ENCODE peak calls at places on chromosomes 4 and X, in six cellular contexts. V, L, N, A, F and Z are unnamed samples.

GRCh38 chr4:54493862-54494261 is 163.9 kb upstream of the KIT start:
- DNase-seq in V (no peak), L (no peak), N (no peak), A (no peak), F (no peak), Z (no peak)

GRCh38 chrX:85996555-85996954 is 50.8 kb downstream of the CHM start:
- DNase-seq in V (no peak), L (no peak), N (no peak), A (no peak), F (no peak), Z (no peak)

GRCh38 chr4:168527560-168527959 is 30.7 kb downstream of the PALLD start:
- DNase-seq in V (no peak), L (no peak), N (no peak), A (no peak), F (no peak), Z (no peak)

GRCh38 chr4:121819216-121819980 is 4.3 kb downstream of the CCNA2 start:
- DNase-seq in V (no peak), L (no peak), N (peak; percentile 15), A (peak; percentile 10), F (no peak), Z (no peak)

GRCh38 chrX:72128881-72129280 is 2.8 kb downstream of the RTL5 start:
- DNase-seq in V (peak; percentile 82), L (no peak), N (peak; percentile 23), A (peak; percentile 16), F (peak; percentile 18), Z (no peak)

GRCh38 chr4:7007944-7008343 is 35.2 kb upstream of the TADA2B start:
- DNase-seq in V (no peak), L (no peak), N (no peak), A (no peak), F (peak; percentile 16), Z (no peak)

GRCh38 chr4:48906283-48907173 is at the start of gene OCIAD2:
- DNase-seq in V (peak; percentile 91), L (peak; percentile 83), N (peak; percentile 43), A (peak; percentile 21), F (no peak), Z (peak; percentile 68)

GRCh38 chrX:65522739-65523372 is 11.7 kb downstream of the LAS1L start:
- DNase-seq in V (no peak), L (no peak), N (peak; percentile 66), A (peak; percentile 77), F (peak; percentile 64), Z (no peak)

GRCh38 chr4:173591760-173592159 is 61.7 kb upstream of the HAND2 start:
- DNase-seq in V (no peak), L (no peak), N (no peak), A (no peak), F (no peak), Z (no peak)

GRCh38 chr4:139819082-139819481 is 153.5 kb downstream of the MGST2 start:
- DNase-seq in V (no peak), L (no peak), N (no peak), A (no peak), F (no peak), Z (no peak)

GRCh38 chrX:147958316-147958715 is 22.8 kb upstream of the FMR1NB start:
- DNase-seq in V (no peak), L (no peak), N (peak; percentile 33), A (peak; percentile 1), F (peak; percentile 68), Z (no peak)

GRCh38 chr4:37555324-37555723 is 130.9 kb downstream of the RELL1 start:
- DNase-seq in V (no peak), L (no peak), N (peak; percentile 51), A (no peak), F (no peak), Z (no peak)

GRCh38 chr4:6095023-6095817 is 77.0 kb upstream of the C4orf50 start:
- DNase-seq in V (peak; percentile 46), L (no peak), N (no peak), A (no peak), F (peak; percentile 27), Z (no peak)

GRCh38 chrX:46791927-46792825 is 33.3 kb upstream of the SLC9A7 start:
- DNase-seq in V (peak; percentile 78), L (peak; percentile 40), N (peak; percentile 94), A (peak; percentile 91), F (peak; percentile 94), Z (no peak)

GRCh38 chr4:94877973-94878372 is 120.2 kb downstream of the BMPR1B start:
- DNase-seq in V (no peak), L (no peak), N (peak; percentile 63), A (peak; percentile 49), F (peak; percentile 58), Z (no peak)

GRCh38 chrX:105752334-105752733 is 70.0 kb upstream of the NRK start:
- DNase-seq in V (no peak), L (no peak), N (no peak), A (no peak), F (no peak), Z (no peak)

GRCh38 chrX:70481871-70482270 is 37.2 kb downstream of the DLG3 start:
- DNase-seq in V (no peak), L (no peak), N (no peak), A (no peak), F (no peak), Z (no peak)

GRCh38 chr4:61556277-61556676 is 356.2 kb downstream of the ADGRL3 start:
- DNase-seq in V (no peak), L (no peak), N (no peak), A (peak; percentile 20), F (no peak), Z (no peak)

GRCh38 chr4:61555789-61556188 is 355.7 kb downstream of the ADGRL3 start:
- DNase-seq in V (no peak), L (no peak), N (peak; percentile 45), A (peak; percentile 88), F (no peak), Z (no peak)

GRCh38 chr4:61561028-61561427 is 360.9 kb downstream of the ADGRL3 start:
- DNase-seq in V (no peak), L (no peak), N (no peak), A (no peak), F (no peak), Z (no peak)
- TF ChIP-seq CTCF in V (no peak), L (no peak), N (no peak), A (no peak), F (no peak), Z (no peak)

DNA sequence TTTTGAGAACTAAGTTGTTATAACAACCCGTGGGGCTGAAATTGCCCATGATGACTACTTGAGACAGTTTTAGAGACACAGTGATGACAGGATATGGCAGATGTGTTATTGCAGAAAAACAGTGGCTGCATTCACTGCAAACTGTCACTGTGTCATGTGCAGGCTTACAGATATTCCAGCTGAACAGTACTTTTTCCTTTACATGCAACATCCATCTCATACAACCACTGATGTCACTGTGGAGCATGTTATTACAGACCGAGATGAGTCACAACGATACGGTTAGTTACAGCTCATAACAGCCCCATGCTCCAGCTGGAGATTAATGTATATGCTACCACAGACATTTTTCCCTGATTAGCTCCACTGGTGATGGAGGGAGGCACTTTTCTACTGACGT is 207.4 kb downstream of the TMA16 start:
- DNase-seq in V (no peak), L (no peak), N (peak; percentile 43), A (no peak), F (peak; percentile 61), Z (no peak)
- TF ChIP-seq CTCF in V (no peak), L (no peak), N (no peak), A (no peak), F (no peak), Z (no peak)

GRCh38 chr4:81688085-81688484 is 216.4 kb upstream of the RASGEF1B start:
- DNase-seq in V (no peak), L (no peak), N (peak; percentile 24), A (peak; percentile 22), F (peak; percentile 11), Z (no peak)
- TF ChIP-seq CTCF in V (no peak), L (no peak), N (no peak), A (peak; percentile 15), F (peak; percentile 15), Z (no peak)

GRCh38 chrX:136260801-136261200 is 9.6 kb upstream of the MAP7D3 start:
- DNase-seq in V (no peak), L (no peak), N (peak; percentile 83), A (peak; percentile 66), F (peak; percentile 84), Z (no peak)

GRCh38 chrX:136258951-136259350 is 7.8 kb upstream of the MAP7D3 start:
- DNase-seq in V (no peak), L (no peak), N (no peak), A (no peak), F (no peak), Z (no peak)

GRCh38 chrX:136262241-136262640 is 11.0 kb upstream of the MAP7D3 start:
- DNase-seq in V (no peak), L (no peak), N (no peak), A (no peak), F (no peak), Z (no peak)

GRCh38 chrX:136261316-136261715 is 10.1 kb upstream of the MAP7D3 start:
- DNase-seq in V (no peak), L (no peak), N (peak; percentile 20), A (no peak), F (no peak), Z (no peak)

GRCh38 chrX:136259543-136259942 is 8.3 kb upstream of the MAP7D3 start:
- DNase-seq in V (no peak), L (no peak), N (peak; percentile 71), A (peak; percentile 76), F (peak; percentile 59), Z (no peak)
- TF ChIP-seq CTCF in V (no peak), L (no peak), N (no peak), A (no peak), F (no peak), Z (no peak)

DNA sequence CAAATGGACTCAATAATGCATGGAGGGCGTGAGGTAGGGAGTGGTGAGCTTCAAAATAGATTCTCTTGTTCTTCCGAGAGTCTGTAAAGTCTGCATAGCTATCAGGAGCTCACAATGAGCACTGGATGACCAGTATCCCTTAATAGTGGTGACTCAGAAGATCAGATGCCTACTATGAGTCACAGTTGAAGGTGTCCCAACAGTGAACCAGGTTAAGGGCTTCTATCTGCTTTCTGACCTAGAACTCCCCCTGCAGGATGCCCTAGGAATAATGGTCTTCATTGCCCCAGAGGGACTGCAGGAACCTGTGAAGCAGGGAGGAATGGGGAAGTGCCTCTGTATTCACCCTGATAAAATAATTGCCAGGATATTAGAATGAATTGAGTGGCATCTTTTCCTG is 22.1 kb downstream of the DGKK start:
- DNase-seq in V (no peak), L (no peak), N (peak; percentile 4), A (no peak), F (peak; percentile 47), Z (no peak)
- TF ChIP-seq CTCF in V (no peak), L (no peak), N (no peak), A (no peak), F (peak; percentile 12), Z (no peak)

GRCh38 chrX:136021160-136021559 is 35.9 kb downstream of the SLC9A6 start:
- DNase-seq in V (no peak), L (no peak), N (no peak), A (no peak), F (no peak), Z (no peak)

GRCh38 chrX:136021903-136022302 is 36.7 kb downstream of the SLC9A6 start:
- DNase-seq in V (no peak), L (no peak), N (no peak), A (peak; percentile 3), F (no peak), Z (no peak)
- TF ChIP-seq CTCF in V (no peak), L (no peak), N (no peak), A (no peak), F (no peak), Z (no peak)